ENCODE peak calls at places on chromosomes 7 and 10, in five cellular contexts. One of them, this sample, is unnamed.

GRCh38 chr10:132110091-132110490 is 44.3 kb downstream of the JAKMIP3 start:
- DNase-seq in neural progenitor cell: no peak
- DNase-seq in lung: no peak
- DNase-seq in NCI-H1105: no peak
- DNase-seq in NCI-H1092 treated with DMSO at 0.1 percent for 48 hours: no peak
- DNase-seq in this sample: no peak

GRCh38 chr7:91557789-91558396 is 293.7 kb downstream of the FZD1 start:
- DNase-seq in neural progenitor cell: no peak
- DNase-seq in lung: no peak
- DNase-seq in NCI-H1105: no peak
- DNase-seq in NCI-H1092 treated with DMSO at 0.1 percent for 48 hours: no peak
- DNase-seq in this sample: no peak

GRCh38 chr7:135193615-135194081 is 17.7 kb downstream of the WDR91 start:
- DNase-seq in neural progenitor cell: no peak
- DNase-seq in lung: no peak
- DNase-seq in NCI-H1105: no peak
- DNase-seq in NCI-H1092 treated with DMSO at 0.1 percent for 48 hours: no peak
- DNase-seq in this sample: no peak

GRCh38 chr10:129078322-129078721 is 388.7 kb upstream of the MGMT start:
- DNase-seq in neural progenitor cell: no peak
- DNase-seq in lung: no peak
- DNase-seq in NCI-H1105: no peak
- DNase-seq in NCI-H1092 treated with DMSO at 0.1 percent for 48 hours: no peak
- DNase-seq in this sample: no peak

GRCh38 chr10:80730522-80730921 is 192.8 kb downstream of the SH2D4B start:
- DNase-seq in neural progenitor cell: no peak
- DNase-seq in lung: no peak
- DNase-seq in NCI-H1105: no peak
- DNase-seq in NCI-H1092 treated with DMSO at 0.1 percent for 48 hours: no peak
- DNase-seq in this sample: no peak

GRCh38 chr10:33189373-33189772 is 145.1 kb downstream of the NRP1 start:
- DNase-seq in neural progenitor cell: peak
- DNase-seq in lung: no peak
- DNase-seq in NCI-H1105: no peak
- DNase-seq in NCI-H1092 treated with DMSO at 0.1 percent for 48 hours: no peak
- DNase-seq in this sample: no peak

GRCh38 chr7:13538669-13539068 is 450.8 kb downstream of the ETV1 start:
- DNase-seq in neural progenitor cell: no peak
- DNase-seq in lung: no peak
- DNase-seq in NCI-H1105: no peak
- DNase-seq in NCI-H1092 treated with DMSO at 0.1 percent for 48 hours: no peak
- DNase-seq in this sample: no peak

GRCh38 chr7:149799397-149800168 is 26.2 kb upstream of the ZNF467 start:
- DNase-seq in neural progenitor cell: peak
- DNase-seq in lung: peak
- DNase-seq in NCI-H1105: peak
- DNase-seq in NCI-H1092 treated with DMSO at 0.1 percent for 48 hours: peak
- DNase-seq in this sample: peak

GRCh38 chr10:78846770-78847169 is 222.0 kb upstream of the ZMIZ1 start:
- DNase-seq in neural progenitor cell: peak
- DNase-seq in lung: no peak
- DNase-seq in NCI-H1105: no peak
- DNase-seq in NCI-H1092 treated with DMSO at 0.1 percent for 48 hours: peak
- DNase-seq in this sample: no peak

GRCh38 chr7:90966346-90966745 is 297.9 kb upstream of the FZD1 start:
- DNase-seq in neural progenitor cell: no peak
- DNase-seq in lung: no peak
- DNase-seq in NCI-H1105: no peak
- DNase-seq in NCI-H1092 treated with DMSO at 0.1 percent for 48 hours: no peak
- DNase-seq in this sample: no peak

GRCh38 chr10:68105820-68106219 is 3.5 kb upstream of the MYPN start:
- DNase-seq in neural progenitor cell: no peak
- DNase-seq in lung: no peak
- DNase-seq in NCI-H1105: no peak
- DNase-seq in NCI-H1092 treated with DMSO at 0.1 percent for 48 hours: no peak
- DNase-seq in this sample: no peak

GRCh38 chr10:113681533-113682470 is 2.1 kb downstream of the CASP7 start:
- DNase-seq in neural progenitor cell: no peak
- DNase-seq in lung: no peak
- DNase-seq in NCI-H1105: no peak
- DNase-seq in NCI-H1092 treated with DMSO at 0.1 percent for 48 hours: no peak
- DNase-seq in this sample: no peak

GRCh38 chr7:49790209-49790608 is 16.8 kb downstream of the VWC2 start:
- DNase-seq in neural progenitor cell: peak
- DNase-seq in lung: no peak
- DNase-seq in NCI-H1105: no peak
- DNase-seq in NCI-H1092 treated with DMSO at 0.1 percent for 48 hours: no peak
- DNase-seq in this sample: no peak

GRCh38 chr7:152313879-152314604 is 121.8 kb downstream of the KMT2C start:
- DNase-seq in neural progenitor cell: no peak
- DNase-seq in lung: peak
- DNase-seq in NCI-H1105: peak
- DNase-seq in NCI-H1092 treated with DMSO at 0.1 percent for 48 hours: peak
- DNase-seq in this sample: no peak

GRCh38 chr10:87541114-87541513 is 36.4 kb downstream of the MINPP1 start:
- DNase-seq in neural progenitor cell: no peak
- DNase-seq in lung: no peak
- DNase-seq in NCI-H1105: no peak
- DNase-seq in NCI-H1092 treated with DMSO at 0.1 percent for 48 hours: no peak
- DNase-seq in this sample: no peak

GRCh38 chr10:50224330-50224952 is 26.9 kb downstream of the ASAH2 start:
- DNase-seq in neural progenitor cell: peak
- DNase-seq in lung: no peak
- DNase-seq in NCI-H1105: peak
- DNase-seq in NCI-H1092 treated with DMSO at 0.1 percent for 48 hours: peak
- DNase-seq in this sample: no peak

GRCh38 chr10:36172574-36172973 is 530.5 kb upstream of the FZD8 start:
- DNase-seq in neural progenitor cell: no peak
- DNase-seq in lung: no peak
- DNase-seq in NCI-H1105: no peak
- DNase-seq in NCI-H1092 treated with DMSO at 0.1 percent for 48 hours: no peak
- DNase-seq in this sample: no peak

GRCh38 chr10:32189400-32190084 is 133.3 kb upstream of the KIF5B start:
- DNase-seq in neural progenitor cell: no peak
- DNase-seq in lung: no peak
- DNase-seq in NCI-H1105: no peak
- DNase-seq in NCI-H1092 treated with DMSO at 0.1 percent for 48 hours: no peak
- DNase-seq in this sample: no peak

GRCh38 chr10:119701861-119702260 is 24.0 kb upstream of the INPP5F start:
- DNase-seq in neural progenitor cell: no peak
- DNase-seq in lung: no peak
- DNase-seq in NCI-H1105: no peak
- DNase-seq in NCI-H1092 treated with DMSO at 0.1 percent for 48 hours: no peak
- DNase-seq in this sample: no peak

GRCh38 chr7:112495156-112495788 is 14.5 kb downstream of the LSMEM1 start:
- DNase-seq in neural progenitor cell: no peak
- DNase-seq in lung: no peak
- DNase-seq in NCI-H1105: no peak
- DNase-seq in NCI-H1092 treated with DMSO at 0.1 percent for 48 hours: no peak
- DNase-seq in this sample: no peak

GRCh38 chr10:93403152-93403551 is 79.0 kb downstream of the MYOF start:
- DNase-seq in neural progenitor cell: no peak
- DNase-seq in lung: no peak
- DNase-seq in NCI-H1105: no peak
- DNase-seq in NCI-H1092 treated with DMSO at 0.1 percent for 48 hours: no peak
- DNase-seq in this sample: no peak

GRCh38 chr10:29613791-29614190 is 21.0 kb downstream of the SVIL start:
- DNase-seq in neural progenitor cell: no peak
- DNase-seq in lung: no peak
- DNase-seq in NCI-H1105: no peak
- DNase-seq in NCI-H1092 treated with DMSO at 0.1 percent for 48 hours: no peak
- DNase-seq in this sample: no peak

GRCh38 chr10:103069453-103070331 is 123.4 kb downstream of the NT5C2 start:
- DNase-seq in neural progenitor cell: peak
- DNase-seq in lung: peak
- DNase-seq in NCI-H1105: peak
- DNase-seq in NCI-H1092 treated with DMSO at 0.1 percent for 48 hours: peak
- DNase-seq in this sample: peak

GRCh38 chr7:127081539-127081938 is 171.2 kb downstream of the GRM8 start:
- DNase-seq in neural progenitor cell: no peak
- DNase-seq in lung: no peak
- DNase-seq in NCI-H1105: no peak
- DNase-seq in NCI-H1092 treated with DMSO at 0.1 percent for 48 hours: no peak
- DNase-seq in this sample: no peak

GRCh38 chr7:3028071-3028766 is 15.4 kb downstream of the CARD11 start:
- DNase-seq in neural progenitor cell: no peak
- DNase-seq in lung: no peak
- DNase-seq in NCI-H1105: no peak
- DNase-seq in NCI-H1092 treated with DMSO at 0.1 percent for 48 hours: no peak
- DNase-seq in this sample: no peak

GRCh38 chr7:28703054-28703765 is 254.9 kb downstream of the TRIL start:
- DNase-seq in neural progenitor cell: no peak
- DNase-seq in lung: no peak
- DNase-seq in NCI-H1105: no peak
- DNase-seq in NCI-H1092 treated with DMSO at 0.1 percent for 48 hours: no peak
- DNase-seq in this sample: no peak

GRCh38 chr10:116912162-116912561 is 62.9 kb downstream of the ENO4 start:
- DNase-seq in neural progenitor cell: no peak
- DNase-seq in lung: no peak
- DNase-seq in NCI-H1105: no peak
- DNase-seq in NCI-H1092 treated with DMSO at 0.1 percent for 48 hours: no peak
- DNase-seq in this sample: no peak

GRCh38 chr10:121675344-121675743 is 77.1 kb upstream of the FGFR2 start:
- DNase-seq in neural progenitor cell: no peak
- DNase-seq in lung: no peak
- DNase-seq in NCI-H1105: no peak
- DNase-seq in NCI-H1092 treated with DMSO at 0.1 percent for 48 hours: no peak
- DNase-seq in this sample: no peak

GRCh38 chr10:124004372-124004928 is 88.9 kb downstream of the CHST15 start:
- DNase-seq in neural progenitor cell: no peak
- DNase-seq in lung: no peak
- DNase-seq in NCI-H1105: no peak
- DNase-seq in NCI-H1092 treated with DMSO at 0.1 percent for 48 hours: no peak
- DNase-seq in this sample: no peak

GRCh38 chr10:7787150-7787856 is 490 bp downstream of the KIN start:
- DNase-seq in neural progenitor cell: no peak
- DNase-seq in lung: no peak
- DNase-seq in NCI-H1105: no peak
- DNase-seq in NCI-H1092 treated with DMSO at 0.1 percent for 48 hours: no peak
- DNase-seq in this sample: no peak

GRCh38 chr7:51075681-51076580 is 240.7 kb downstream of the COBL start:
- DNase-seq in neural progenitor cell: no peak
- DNase-seq in lung: no peak
- DNase-seq in NCI-H1105: no peak
- DNase-seq in NCI-H1092 treated with DMSO at 0.1 percent for 48 hours: no peak
- DNase-seq in this sample: no peak

This sample was measured in T-helper 17 cell.